ENCODE peak calls at places on chromosomes 12 and 14, in ten cellular contexts. One of them, this sample, is unnamed.

GRCh38 chr12:6547566-6547965 is 8.3 kb downstream of the IFFO1 start:
- DNase-seq in aorta: no peak
- DNase-seq in HepG2: no peak
- DNase-seq in OCI-LY7: no peak
- DNase-seq in hepatocyte: no peak
- DNase-seq in RWPE2: no peak
- DNase-seq in neural progenitor cell: no peak
- DNase-seq in endodermal cell: no peak
- DNase-seq in CD4-positive, CD25-positive, alpha-beta regulatory T cell: no peak
- DNase-seq in lower lobe of right lung: no peak
- DNase-seq in this sample: no peak

GRCh38 chr14:68786491-68787234 is 6.2 kb downstream of the ZFP36L1 start:
- DNase-seq in aorta: no peak
- DNase-seq in HepG2: no peak
- DNase-seq in OCI-LY7: no peak
- DNase-seq in hepatocyte: peak; percentile 62
- DNase-seq in RWPE2: peak; percentile 85
- DNase-seq in neural progenitor cell: peak; percentile 26
- DNase-seq in endodermal cell: peak; percentile 72
- DNase-seq in CD4-positive, CD25-positive, alpha-beta regulatory T cell: no peak
- DNase-seq in lower lobe of right lung: no peak
- DNase-seq in this sample: no peak

GRCh38 chr14:101480022-101480746 is 81.1 kb upstream of the DIO3 start:
- DNase-seq in aorta: peak; percentile 45
- DNase-seq in HepG2: no peak
- DNase-seq in OCI-LY7: no peak
- DNase-seq in hepatocyte: no peak
- DNase-seq in RWPE2: peak; percentile 28
- DNase-seq in neural progenitor cell: no peak
- DNase-seq in endodermal cell: peak; percentile 41
- DNase-seq in CD4-positive, CD25-positive, alpha-beta regulatory T cell: no peak
- DNase-seq in lower lobe of right lung: peak; percentile 20
- DNase-seq in this sample: no peak

GRCh38 chr12:7108928-7109920 is at the start of gene C1RL:
- DNase-seq in aorta: peak; percentile 97
- DNase-seq in HepG2: peak; percentile 89
- DNase-seq in OCI-LY7: peak; percentile 72
- DNase-seq in hepatocyte: peak; percentile 92
- DNase-seq in RWPE2: no peak
- DNase-seq in neural progenitor cell: peak; percentile 84
- DNase-seq in endodermal cell: peak; percentile 99
- DNase-seq in CD4-positive, CD25-positive, alpha-beta regulatory T cell: peak; percentile 65
- DNase-seq in lower lobe of right lung: peak; percentile 92
- DNase-seq in this sample: peak; percentile 96

GRCh38 chr12:56469007-56469930 is 891 bp downstream of the SPRYD4 start:
- DNase-seq in aorta: no peak
- DNase-seq in HepG2: no peak
- DNase-seq in OCI-LY7: peak; percentile 26
- DNase-seq in hepatocyte: no peak
- DNase-seq in RWPE2: no peak
- DNase-seq in neural progenitor cell: no peak
- DNase-seq in endodermal cell: no peak
- DNase-seq in CD4-positive, CD25-positive, alpha-beta regulatory T cell: no peak
- DNase-seq in lower lobe of right lung: no peak
- DNase-seq in this sample: peak; percentile 16

GRCh38 chr12:32155041-32155440 is 48.4 kb downstream of the BICD1 start:
- DNase-seq in aorta: no peak
- DNase-seq in HepG2: no peak
- DNase-seq in OCI-LY7: no peak
- DNase-seq in hepatocyte: no peak
- DNase-seq in RWPE2: no peak
- DNase-seq in neural progenitor cell: no peak
- DNase-seq in endodermal cell: no peak
- DNase-seq in CD4-positive, CD25-positive, alpha-beta regulatory T cell: no peak
- DNase-seq in lower lobe of right lung: no peak
- DNase-seq in this sample: no peak

GRCh38 chr12:110079477-110080400 is 31.4 kb upstream of the C12orf76 start:
- DNase-seq in aorta: no peak
- DNase-seq in HepG2: peak; percentile 96
- DNase-seq in OCI-LY7: peak; percentile 81
- DNase-seq in hepatocyte: peak; percentile 13
- DNase-seq in RWPE2: no peak
- DNase-seq in neural progenitor cell: no peak
- DNase-seq in endodermal cell: no peak
- DNase-seq in CD4-positive, CD25-positive, alpha-beta regulatory T cell: peak; percentile 79
- DNase-seq in lower lobe of right lung: peak; percentile 80
- DNase-seq in this sample: no peak

GRCh38 chr12:6703631-6704030 is 3.0 kb upstream of the PIANP start:
- DNase-seq in aorta: peak; percentile 43
- DNase-seq in HepG2: peak; percentile 31
- DNase-seq in OCI-LY7: peak; percentile 50
- DNase-seq in hepatocyte: no peak
- DNase-seq in RWPE2: no peak
- DNase-seq in neural progenitor cell: peak; percentile 66
- DNase-seq in endodermal cell: peak; percentile 87
- DNase-seq in CD4-positive, CD25-positive, alpha-beta regulatory T cell: no peak
- DNase-seq in lower lobe of right lung: no peak
- DNase-seq in this sample: peak; percentile 77

GRCh38 chr14:73744874-73745529 is 30.8 kb upstream of the PNMA1 start:
- DNase-seq in aorta: no peak
- DNase-seq in HepG2: no peak
- DNase-seq in OCI-LY7: peak; percentile 15
- DNase-seq in hepatocyte: peak; percentile 48
- DNase-seq in RWPE2: peak; percentile 85
- DNase-seq in neural progenitor cell: no peak
- DNase-seq in endodermal cell: no peak
- DNase-seq in CD4-positive, CD25-positive, alpha-beta regulatory T cell: no peak
- DNase-seq in lower lobe of right lung: peak; percentile 69
- DNase-seq in this sample: no peak

DNA sequence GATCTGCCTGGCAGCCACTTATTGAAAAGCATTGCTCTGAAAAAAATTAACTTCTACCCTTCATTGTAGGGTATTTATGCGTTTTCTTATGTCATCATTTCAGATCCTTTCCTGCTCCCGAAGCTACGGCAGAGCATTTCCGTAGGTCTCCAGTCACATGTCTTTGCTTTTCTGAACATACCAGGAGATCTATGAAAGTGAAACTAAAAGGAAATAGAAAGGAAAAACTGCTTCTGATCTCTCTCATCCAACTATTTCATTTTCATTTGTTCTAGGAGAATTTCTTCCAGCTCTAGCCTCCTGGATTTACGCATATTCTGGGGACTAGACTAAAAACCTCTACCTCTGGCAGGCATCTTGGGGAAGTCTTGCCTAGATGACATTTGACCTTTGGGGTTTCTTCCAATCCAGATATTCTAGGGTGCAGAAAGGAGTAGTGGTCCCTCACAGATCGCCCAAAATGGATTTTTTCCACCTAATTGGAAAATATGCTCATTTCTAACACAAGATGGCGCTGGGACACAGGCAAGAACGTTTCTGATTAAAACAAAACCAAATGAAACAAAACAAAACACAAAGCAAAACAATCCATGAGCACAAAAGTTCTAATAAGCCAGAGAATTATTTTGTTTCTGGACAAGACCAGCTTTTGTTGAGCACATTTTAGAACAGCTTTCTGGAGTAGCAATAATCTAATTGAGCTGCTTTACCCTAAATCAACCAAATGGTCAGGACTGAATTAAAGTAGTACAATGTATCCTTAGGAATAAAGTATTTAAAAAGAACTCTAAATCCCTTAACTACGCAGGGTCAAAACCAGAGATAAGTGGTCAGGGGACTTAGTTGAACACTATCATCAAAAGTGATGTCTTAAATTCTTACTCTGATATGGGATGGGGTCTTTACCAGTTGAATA is 12.2 kb upstream of the PARP11 start:
- DNase-seq in aorta: no peak
- DNase-seq in HepG2: peak; percentile 36
- DNase-seq in OCI-LY7: peak; percentile 47
- DNase-seq in hepatocyte: peak; percentile 63
- DNase-seq in RWPE2: no peak
- DNase-seq in neural progenitor cell: peak; percentile 70
- DNase-seq in endodermal cell: peak; percentile 66
- DNase-seq in CD4-positive, CD25-positive, alpha-beta regulatory T cell: peak; percentile 74
- DNase-seq in lower lobe of right lung: no peak
- DNase-seq in this sample: peak; percentile 67
- H3K4me3 ChIP-seq in aorta: peak overlapping the region; percentile 70
- H3K4me3 ChIP-seq in HepG2: no peak overlapping the region
- H3K4me3 ChIP-seq in OCI-LY7: no peak overlapping the region
- H3K4me3 ChIP-seq in hepatocyte: no peak overlapping the region
- H3K4me3 ChIP-seq in RWPE2: no peak overlapping the region
- H3K4me3 ChIP-seq in neural progenitor cell: no peak overlapping the region
- H3K4me3 ChIP-seq in endodermal cell: no peak overlapping the region
- H3K4me3 ChIP-seq in CD4-positive, CD25-positive, alpha-beta regulatory T cell: peak overlapping the region; percentile 5
- H3K4me3 ChIP-seq in lower lobe of right lung: peak overlapping the region; percentile 39
- H3K4me3 ChIP-seq in this sample: no peak overlapping the region

DNA sequence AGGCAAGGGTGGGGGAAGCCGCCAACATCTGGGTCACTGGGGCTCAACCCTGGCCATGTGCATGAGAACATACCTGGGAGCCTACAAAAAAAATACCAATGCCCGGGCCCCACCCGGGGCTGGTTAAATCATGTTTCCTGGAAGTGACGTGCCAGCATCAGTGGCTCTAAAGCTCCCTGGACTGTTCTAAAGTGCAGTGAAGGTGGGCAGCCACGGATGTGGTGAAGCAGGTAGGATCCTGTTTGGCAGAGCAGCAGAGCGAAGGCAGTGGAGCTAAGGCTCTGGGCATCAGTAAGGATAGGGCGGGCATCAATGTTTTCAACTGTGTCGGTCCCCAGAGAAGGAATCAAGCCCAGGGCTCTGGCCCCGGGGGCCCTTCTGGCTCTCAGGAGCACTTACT is 525 bp upstream of the GPR68 start:
- DNase-seq in aorta: no peak
- DNase-seq in HepG2: no peak
- DNase-seq in OCI-LY7: no peak
- DNase-seq in hepatocyte: no peak
- DNase-seq in RWPE2: no peak
- DNase-seq in neural progenitor cell: no peak
- DNase-seq in endodermal cell: no peak
- DNase-seq in CD4-positive, CD25-positive, alpha-beta regulatory T cell: peak; percentile 83
- DNase-seq in lower lobe of right lung: no peak
- DNase-seq in this sample: no peak
- H3K4me1 ChIP-seq in aorta: no peaks in the 10 kb centered on the region
- H3K4me1 ChIP-seq in HepG2: peaks cover 6% of the 10 kb centered on the region
- H3K4me1 ChIP-seq in OCI-LY7: peaks cover 73% of the 10 kb centered on the region
- H3K4me1 ChIP-seq in hepatocyte: peaks cover 2% of the 10 kb centered on the region
- H3K4me1 ChIP-seq in RWPE2: peaks cover 14% of the 10 kb centered on the region
- H3K4me1 ChIP-seq in neural progenitor cell: peaks cover 4% of the 10 kb centered on the region
- H3K4me1 ChIP-seq in endodermal cell: no peaks in the 10 kb centered on the region
- H3K4me1 ChIP-seq in CD4-positive, CD25-positive, alpha-beta regulatory T cell: peaks cover 89% of the 10 kb centered on the region
- H3K4me1 ChIP-seq in lower lobe of right lung: peaks cover 41% of the 10 kb centered on the region
- H3K4me1 ChIP-seq in this sample: no peaks in the 10 kb centered on the region

DNA sequence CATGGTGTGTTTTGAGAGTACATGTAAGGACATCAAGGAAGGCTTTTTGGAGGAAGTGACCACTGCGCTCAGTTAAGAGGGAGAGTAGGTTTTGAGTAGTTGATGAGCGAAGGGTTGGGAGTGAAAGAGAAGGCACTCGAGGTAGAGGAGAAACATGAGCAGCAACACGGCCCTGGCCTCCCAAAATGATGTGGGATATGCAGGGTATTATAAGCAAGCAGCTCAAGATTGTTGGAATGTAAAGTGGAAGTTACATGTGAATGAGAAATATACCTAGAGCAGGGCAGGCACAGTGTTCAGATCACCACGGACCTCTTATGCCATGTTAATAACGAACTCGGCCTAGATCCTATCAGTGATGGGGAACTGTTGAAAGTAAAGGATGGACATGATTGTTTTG is 2.1 kb upstream of the ARHGDIB start:
- DNase-seq in aorta: no peak
- DNase-seq in HepG2: no peak
- DNase-seq in OCI-LY7: no peak
- DNase-seq in hepatocyte: no peak
- DNase-seq in RWPE2: no peak
- DNase-seq in neural progenitor cell: no peak
- DNase-seq in endodermal cell: no peak
- DNase-seq in CD4-positive, CD25-positive, alpha-beta regulatory T cell: no peak
- DNase-seq in lower lobe of right lung: no peak
- DNase-seq in this sample: no peak
- H3K4me3 ChIP-seq in aorta: no peak overlapping the region
- H3K4me3 ChIP-seq in HepG2: no peak overlapping the region
- H3K4me3 ChIP-seq in OCI-LY7: peak overlapping the region; percentile 72
- H3K4me3 ChIP-seq in hepatocyte: no peak overlapping the region
- H3K4me3 ChIP-seq in RWPE2: no peak overlapping the region
- H3K4me3 ChIP-seq in neural progenitor cell: no peak overlapping the region
- H3K4me3 ChIP-seq in endodermal cell: no peak overlapping the region
- H3K4me3 ChIP-seq in CD4-positive, CD25-positive, alpha-beta regulatory T cell: no peak overlapping the region
- H3K4me3 ChIP-seq in lower lobe of right lung: no peak overlapping the region
- H3K4me3 ChIP-seq in this sample: no peak overlapping the region

GRCh38 chr12:94763461-94763860 is 113.1 kb upstream of the TMCC3 start:
- DNase-seq in aorta: no peak
- DNase-seq in HepG2: no peak
- DNase-seq in OCI-LY7: no peak
- DNase-seq in hepatocyte: no peak
- DNase-seq in RWPE2: no peak
- DNase-seq in neural progenitor cell: no peak
- DNase-seq in endodermal cell: no peak
- DNase-seq in CD4-positive, CD25-positive, alpha-beta regulatory T cell: no peak
- DNase-seq in lower lobe of right lung: no peak
- DNase-seq in this sample: no peak

GRCh38 chr12:94761559-94761958 is 111.2 kb upstream of the TMCC3 start:
- DNase-seq in aorta: no peak
- DNase-seq in HepG2: peak; percentile 9
- DNase-seq in OCI-LY7: no peak
- DNase-seq in hepatocyte: no peak
- DNase-seq in RWPE2: no peak
- DNase-seq in neural progenitor cell: no peak
- DNase-seq in endodermal cell: no peak
- DNase-seq in CD4-positive, CD25-positive, alpha-beta regulatory T cell: no peak
- DNase-seq in lower lobe of right lung: no peak
- DNase-seq in this sample: no peak

GRCh38 chr12:94760786-94761185 is 110.4 kb upstream of the TMCC3 start:
- DNase-seq in aorta: no peak
- DNase-seq in HepG2: no peak
- DNase-seq in OCI-LY7: no peak
- DNase-seq in hepatocyte: no peak
- DNase-seq in RWPE2: no peak
- DNase-seq in neural progenitor cell: no peak
- DNase-seq in endodermal cell: no peak
- DNase-seq in CD4-positive, CD25-positive, alpha-beta regulatory T cell: no peak
- DNase-seq in lower lobe of right lung: no peak
- DNase-seq in this sample: no peak

GRCh38 chr12:94762259-94762942 is 112.0 kb upstream of the TMCC3 start:
- DNase-seq in aorta: no peak
- DNase-seq in HepG2: no peak
- DNase-seq in OCI-LY7: peak; percentile 50
- DNase-seq in hepatocyte: no peak
- DNase-seq in RWPE2: no peak
- DNase-seq in neural progenitor cell: no peak
- DNase-seq in endodermal cell: no peak
- DNase-seq in CD4-positive, CD25-positive, alpha-beta regulatory T cell: no peak
- DNase-seq in lower lobe of right lung: no peak
- DNase-seq in this sample: no peak

DNA sequence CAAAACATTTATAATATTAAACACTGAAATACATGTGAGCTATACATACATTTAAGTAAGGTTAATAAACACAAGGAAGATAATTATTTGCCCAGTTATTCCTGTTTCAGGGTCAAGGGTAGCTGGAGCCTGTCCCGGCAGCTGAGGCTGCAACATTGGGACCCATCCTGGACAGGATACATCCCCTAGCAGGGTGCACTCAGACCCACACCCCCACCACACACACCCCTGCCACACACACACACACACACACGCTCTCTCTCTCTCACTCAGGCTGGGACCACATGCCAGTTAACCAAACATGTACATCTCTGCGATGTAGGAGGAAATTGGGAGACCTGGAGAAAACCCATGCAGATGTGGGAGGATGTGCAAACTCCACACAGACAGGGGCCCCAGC is 112.6 kb upstream of the TMCC3 start:
- DNase-seq in aorta: no peak
- DNase-seq in HepG2: no peak
- DNase-seq in OCI-LY7: no peak
- DNase-seq in hepatocyte: no peak
- DNase-seq in RWPE2: no peak
- DNase-seq in neural progenitor cell: no peak
- DNase-seq in endodermal cell: no peak
- DNase-seq in CD4-positive, CD25-positive, alpha-beta regulatory T cell: no peak
- DNase-seq in lower lobe of right lung: no peak
- DNase-seq in this sample: no peak
- H3K4me1 ChIP-seq in aorta: no peaks in the 10 kb centered on the region
- H3K4me1 ChIP-seq in HepG2: no peaks in the 10 kb centered on the region
- H3K4me1 ChIP-seq in OCI-LY7: peaks cover 40% of the 10 kb centered on the region
- H3K4me1 ChIP-seq in hepatocyte: peaks cover 3% of the 10 kb centered on the region
- H3K4me1 ChIP-seq in RWPE2: peaks cover 16% of the 10 kb centered on the region
- H3K4me1 ChIP-seq in neural progenitor cell: no peaks in the 10 kb centered on the region
- H3K4me1 ChIP-seq in endodermal cell: no peaks in the 10 kb centered on the region
- H3K4me1 ChIP-seq in CD4-positive, CD25-positive, alpha-beta regulatory T cell: no peaks in the 10 kb centered on the region
- H3K4me1 ChIP-seq in lower lobe of right lung: no peaks in the 10 kb centered on the region
- H3K4me1 ChIP-seq in this sample: peaks cover 7% of the 10 kb centered on the region